ENCODE peak calls at places on chromosome 21, in ten cellular contexts. C is AG10803; T is T-helper 1 cell; P is fibroblast of gingiva; A is stimulated activated CD4-positive, alpha-beta T cell treated with anti-CD3 and anti-CD28 coated beads, Interleukin-1b, Interleukin-23, amount 100 ng/mL, for 1 hour; N is NAMALWA; K is cardiac muscle cell; M is left ventricle myocardium superior; X is Peyer's patch; Z is fibroblast of lung. L is an unnamed sample.
A peak's percentile ranks its signal among the peaks of the same experiment; 100 is the strongest.

GRCh38 chr21:15031790-15032357 is 32.9 kb downstream of the NRIP1 start:
- DNase-seq in C (peak; percentile 36), N (no peak), K (no peak), A (no peak), Z (no peak), M (no peak), X (no peak), P (no peak), T (no peak), L (no peak)

GRCh38 chr21:45801989-45802388 is 158.5 kb downstream of the PCBP3 start:
- DNase-seq in X (no peak), P (no peak), N (no peak), C (no peak), Z (no peak), K (no peak), M (no peak), T (no peak), A (no peak), L (no peak)

GRCh38 chr21:44485796-44486195 is 30.5 kb downstream of the LRRC3 start:
- DNase-seq in Z (no peak), C (no peak), T (no peak), M (no peak), X (no peak), P (no peak), K (no peak), A (no peak), N (peak; percentile 26), L (no peak)

GRCh38 chr21:42939581-42940413 is 14.4 kb upstream of the ERVH48-1 start:
- DNase-seq in Z (peak; percentile 99), K (peak; percentile 98), T (no peak), C (peak; percentile 96), N (no peak), P (peak; percentile 96), A (no peak), X (peak; percentile 19), M (peak; percentile 46), L (no peak)

GRCh38 chr21:40511976-40512375 is 335.0 kb downstream of the DSCAM start:
- DNase-seq in T (no peak), C (peak; percentile 11), Z (no peak), K (no peak), N (no peak), M (no peak), X (no peak), A (no peak), P (no peak), L (no peak)

GRCh38 chr21:14567557-14568279 is 21.6 kb upstream of the SAMSN1 start:
- DNase-seq in P (no peak), X (peak; percentile 48), M (no peak), Z (no peak), A (no peak), C (no peak), T (no peak), N (no peak), K (peak; percentile 15), L (no peak)

GRCh38 chr21:20259035-20259867 is 739.0 kb upstream of the NCAM2 start:
- DNase-seq in T (no peak), M (no peak), Z (no peak), P (no peak), K (no peak), C (no peak), X (no peak), N (no peak), A (no peak), L (no peak)

GRCh38 chr21:38120984-38121855 is 135.6 kb upstream of the KCNJ15 start:
- DNase-seq in Z (no peak), C (no peak), N (no peak), K (no peak), M (no peak), P (no peak), A (no peak), T (no peak), X (no peak), L (no peak)

GRCh38 chr21:43829575-43830119 is 35.4 kb upstream of the AGPAT3 start:
- DNase-seq in M (no peak), A (no peak), P (no peak), T (no peak), K (no peak), X (no peak), Z (no peak), N (no peak), C (no peak), L (no peak)

GRCh38 chr21:45151484-45152115 is 77.2 kb downstream of the ADARB1 start:
- DNase-seq in K (peak; percentile 48), Z (no peak), A (no peak), X (no peak), T (no peak), C (no peak), P (peak; percentile 39), M (no peak), N (no peak), L (no peak)

GRCh38 chr21:39525129-39525528 is 73.4 kb downstream of the SH3BGR start:
- DNase-seq in K (no peak), C (no peak), A (no peak), T (no peak), N (no peak), M (peak; percentile 66), Z (no peak), P (no peak), X (no peak), L (no peak)

GRCh38 chr21:37045556-37045955 is 27.3 kb downstream of the PIGP start:
- DNase-seq in K (peak; percentile 62), P (no peak), A (no peak), X (no peak), N (no peak), Z (no peak), M (no peak), T (no peak), C (no peak), L (no peak)

GRCh38 chr21:36347278-36347961 is 27.4 kb downstream of the MORC3 start:
- DNase-seq in A (no peak), N (no peak), P (no peak), T (no peak), Z (peak; percentile 18), K (peak; percentile 8), X (no peak), C (peak; percentile 20), M (no peak), L (no peak)

GRCh38 chr21:44751799-44752636 is 40.6 kb upstream of the TSPEAR start:
- DNase-seq in P (no peak), C (no peak), Z (no peak), X (no peak), K (no peak), N (no peak), T (no peak), M (no peak), A (no peak), L (no peak)

GRCh38 chr21:41827951-41828883 is 50.9 kb downstream of the PRDM15 start:
- DNase-seq in N (peak; percentile 33), M (no peak), X (no peak), Z (no peak), T (no peak), P (no peak), C (no peak), K (no peak), A (no peak), L (no peak)

GRCh38 chr21:43585924-43586411 is 73.3 kb downstream of the HSF2BP start:
- DNase-seq in M (no peak), P (peak; percentile 98), K (peak; percentile 100), N (no peak), T (no peak), Z (peak; percentile 98), A (no peak), X (no peak), C (peak; percentile 99), L (no peak)

GRCh38 chr21:32480381-32480780 is 67.9 kb downstream of the EVA1C start:
- DNase-seq in N (no peak), M (no peak), Z (no peak), A (no peak), X (no peak), P (no peak), K (no peak), C (no peak), T (no peak), L (no peak)

GRCh38 chr21:40719615-40720014 is 127.3 kb downstream of the DSCAM start:
- DNase-seq in A (no peak), T (no peak), X (no peak), Z (no peak), K (no peak), M (no peak), P (no peak), N (no peak), C (no peak), L (no peak)

GRCh38 chr21:34886554-34887385 is 162.3 kb downstream of the RUNX1 start:
- DNase-seq in P (no peak), M (peak; percentile 40), K (peak; percentile 52), X (no peak), N (no peak), C (peak; percentile 33), A (no peak), T (no peak), Z (peak; percentile 45), L (no peak)

GRCh38 chr21:36147891-36148290 is 8.7 kb upstream of the DOP1B start:
- DNase-seq in A (no peak), N (no peak), P (no peak), C (no peak), X (no peak), T (no peak), K (no peak), Z (no peak), M (no peak), L (no peak)